ENCODE peak calls at places on chromosomes 16 and 17, in eight cellular contexts. E is MM.1S, F is neural progenitor cell, P is fibroblast of lung, D is hepatocyte, Y is H1, S is GM23338, G is HepG2. X is an unnamed sample. For H3K4me1, the result is how much of the 10 kb centered on the place peaks cover.

GRCh38 chr17:1331708-1332107 is 52.2 kb downstream of the TRARG1 start:
- DNase-seq in E (no peak), F (no peak), P (no peak), D (no peak), Y (no peak), S (no peak), G (no peak), X (no peak)

GRCh38 chr17:33572615-33573014 is 279.5 kb upstream of the ASIC2 start:
- DNase-seq in E (no peak), F (peak), P (no peak), D (peak), Y (no peak), S (no peak), G (no peak), X (peak)

GRCh38 chr16:35599429-35600165 is 2140.2 kb downstream of the TP53TG3F start:
- DNase-seq in E (no peak), F (no peak), P (no peak), D (no peak), Y (no peak), S (no peak), G (no peak), X (no peak)

GRCh38 chr16:56295059-56295673 is 103.9 kb downstream of the GNAO1 start:
- DNase-seq in E (no peak), F (no peak), P (no peak), D (no peak), Y (no peak), S (no peak), G (no peak), X (no peak)

GRCh38 chr16:48318630-48319029 is 66.6 kb downstream of the SIAH1 start:
- DNase-seq in E (peak), F (no peak), P (peak), D (no peak), Y (peak), S (peak), G (no peak), X (no peak)

GRCh38 chr17:80863626-80864025 is 128.0 kb upstream of the CHMP6 start:
- DNase-seq in E (no peak), F (no peak), P (no peak), D (no peak), Y (no peak), S (no peak), G (no peak), X (no peak)

GRCh38 chr16:48384982-48385271 is 286 bp downstream of the SIAH1 start:
- DNase-seq in E (no peak), F (no peak), P (no peak), D (no peak), Y (no peak), S (peak), G (no peak), X (no peak)

GRCh38 chr16:20803192-20803560 is 3.1 kb downstream of the ERI2 start:
- DNase-seq in E (no peak), F (no peak), P (no peak), D (no peak), Y (no peak), S (no peak), G (no peak), X (peak)

GRCh38 chr16:9102943-9103342 is 11.5 kb downstream of the HAPSTR1 start:
- DNase-seq in E (no peak), F (no peak), P (no peak), D (no peak), Y (no peak), S (no peak), G (no peak), X (no peak)

GRCh38 chr17:71180801-71181385 is 939.9 kb upstream of the SOX9 start:
- DNase-seq in E (no peak), F (no peak), P (peak), D (peak), Y (no peak), S (no peak), G (no peak), X (peak)

GRCh38 chr17:6843241-6843890 is 11.8 kb upstream of the TEKT1 start:
- DNase-seq in E (peak), F (peak), P (peak), D (peak), Y (no peak), S (peak), G (peak), X (peak)

GRCh38 chr17:16304832-16305231 is 48.4 kb downstream of the CENPV start:
- DNase-seq in E (no peak), F (peak), P (peak), D (peak), Y (no peak), S (peak), G (peak), X (no peak)

GRCh38 chr16:646679-647172 is 2.4 kb upstream of the WDR90 start:
- DNase-seq in E (no peak), F (no peak), P (no peak), D (no peak), Y (no peak), S (no peak), G (no peak), X (no peak)
- H3K4me1 ChIP-seq in E (under half), F (under half), P (under half), D (half or more), Y (under half), S (under half), G (half or more), X (under half)

GRCh38 chr17:48611681-48612455 is 1.1 kb upstream of the HOXB7 start:
- DNase-seq in E (no peak), F (peak), P (no peak), D (no peak), Y (no peak), S (peak), G (no peak), X (no peak)
- TF ChIP-seq EZH2 in E (no peak), F (peak), P (no peak), D (peak), Y (peak), S (peak), G (no peak), X (peak)

DNA sequence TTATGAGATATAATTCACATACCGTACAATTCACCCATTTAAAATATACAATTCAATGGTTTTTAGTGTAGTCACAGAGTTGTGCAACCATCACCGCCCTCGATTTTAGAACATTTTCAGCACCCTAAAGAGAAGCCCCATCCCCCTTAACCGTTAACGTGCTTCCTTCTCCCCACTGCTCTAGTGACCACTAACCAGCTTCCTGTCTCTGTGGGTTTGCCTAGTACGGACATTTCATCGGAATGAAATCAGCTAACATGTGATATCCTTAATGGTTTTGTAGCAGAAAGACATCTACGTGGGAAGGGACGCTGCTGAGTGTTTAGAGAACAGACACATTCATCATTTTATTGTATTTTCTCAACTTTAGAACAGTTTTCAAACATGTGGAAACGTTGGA is 80.8 kb upstream of the HSBP1 start:
- DNase-seq in E (no peak), F (no peak), P (peak), D (no peak), Y (no peak), S (no peak), G (no peak), X (no peak)
- H3K4me2 ChIP-seq in E (no peak), F (no peak), P (no peak), D (no peak), Y (no peak), S (no peak), G (no peak), X (no peak)

DNA sequence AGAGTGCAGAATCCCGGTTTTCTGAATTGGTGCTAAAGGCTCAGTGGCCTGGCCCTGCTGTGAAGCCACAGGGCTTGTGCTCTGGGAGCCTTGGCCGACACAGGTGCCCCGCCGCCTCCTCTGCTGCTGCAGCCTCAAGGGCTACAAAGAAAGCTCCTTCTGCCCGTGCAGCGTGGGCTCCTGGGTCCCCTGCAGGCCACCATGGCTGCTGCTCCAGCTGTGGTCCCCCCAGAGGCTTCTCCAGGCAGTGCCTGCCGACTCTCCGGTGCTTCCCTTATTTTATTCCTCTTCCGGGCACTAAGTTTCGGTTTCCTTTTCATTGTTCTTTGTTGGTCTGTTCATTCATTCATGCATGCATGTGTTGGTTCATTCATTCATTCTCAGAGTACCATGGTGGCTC is 53.1 kb downstream of the CMIP start:
- DNase-seq in E (no peak), F (no peak), P (no peak), D (no peak), Y (no peak), S (peak), G (no peak), X (no peak)
- H3K4me1 ChIP-seq in E (under half), F (under half), P (under half), D (under half), Y (under half), S (under half), G (under half), X (half or more)

GRCh38 chr17:49966767-49967166 is 2.2 kb upstream of the DLX4 start:
- DNase-seq in E (no peak), F (no peak), P (no peak), D (no peak), Y (no peak), S (no peak), G (no peak), X (no peak)

GRCh38 chr17:49963277-49963625 is 5.7 kb upstream of the DLX4 start:
- DNase-seq in E (no peak), F (peak), P (no peak), D (no peak), Y (no peak), S (peak), G (no peak), X (no peak)

GRCh38 chr17:49965522-49965905 is 3.5 kb upstream of the DLX4 start:
- DNase-seq in E (no peak), F (peak), P (no peak), D (no peak), Y (no peak), S (peak), G (no peak), X (no peak)

GRCh38 chr17:49963626-49964538 is 5.1 kb upstream of the DLX4 start:
- DNase-seq in E (no peak), F (peak), P (peak), D (no peak), Y (no peak), S (peak), G (no peak), X (no peak)

GRCh38 chr17:49964539-49965521 is 4.2 kb upstream of the DLX4 start:
- DNase-seq in E (no peak), F (peak), P (peak), D (no peak), Y (no peak), S (peak), G (no peak), X (no peak)
- TF ChIP-seq EZH2 in E (peak), F (peak), P (peak), D (peak), Y (peak), S (peak), G (peak), X (peak)

DNA sequence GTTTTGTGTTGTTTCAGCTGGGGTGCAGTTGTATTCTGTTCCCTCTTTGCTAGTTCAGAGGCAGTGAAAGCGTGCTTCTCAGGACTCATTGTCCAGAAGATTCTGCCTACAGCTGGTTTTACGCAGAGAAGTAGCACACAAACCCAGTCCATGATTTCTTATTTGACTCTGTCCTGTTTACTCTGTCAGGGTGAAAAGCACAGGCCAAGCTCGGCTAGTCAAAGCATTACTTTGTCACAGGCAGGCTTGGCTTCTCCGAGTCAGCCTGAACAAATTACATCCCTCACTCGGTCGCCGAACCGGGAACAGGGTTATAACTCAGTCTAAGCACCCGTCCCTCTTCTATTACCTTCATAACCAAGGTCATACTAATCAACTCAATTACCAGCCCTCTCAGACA is 435.0 kb downstream of the MAF start:
- DNase-seq in E (no peak), F (no peak), P (no peak), D (no peak), Y (no peak), S (no peak), G (no peak), X (no peak)
- H3K4me2 ChIP-seq in E (no peak), F (no peak), P (no peak), D (no peak), Y (no peak), S (no peak), G (no peak), X (no peak)

GRCh38 chr17:41974031-41974430 is 7.4 kb downstream of the CNP start:
- DNase-seq in E (no peak), F (no peak), P (no peak), D (no peak), Y (no peak), S (no peak), G (no peak), X (no peak)
- H3K4me1 ChIP-seq in E (under half), F (under half), P (under half), D (under half), Y (under half), S (under half), G (under half), X (under half)

DNA sequence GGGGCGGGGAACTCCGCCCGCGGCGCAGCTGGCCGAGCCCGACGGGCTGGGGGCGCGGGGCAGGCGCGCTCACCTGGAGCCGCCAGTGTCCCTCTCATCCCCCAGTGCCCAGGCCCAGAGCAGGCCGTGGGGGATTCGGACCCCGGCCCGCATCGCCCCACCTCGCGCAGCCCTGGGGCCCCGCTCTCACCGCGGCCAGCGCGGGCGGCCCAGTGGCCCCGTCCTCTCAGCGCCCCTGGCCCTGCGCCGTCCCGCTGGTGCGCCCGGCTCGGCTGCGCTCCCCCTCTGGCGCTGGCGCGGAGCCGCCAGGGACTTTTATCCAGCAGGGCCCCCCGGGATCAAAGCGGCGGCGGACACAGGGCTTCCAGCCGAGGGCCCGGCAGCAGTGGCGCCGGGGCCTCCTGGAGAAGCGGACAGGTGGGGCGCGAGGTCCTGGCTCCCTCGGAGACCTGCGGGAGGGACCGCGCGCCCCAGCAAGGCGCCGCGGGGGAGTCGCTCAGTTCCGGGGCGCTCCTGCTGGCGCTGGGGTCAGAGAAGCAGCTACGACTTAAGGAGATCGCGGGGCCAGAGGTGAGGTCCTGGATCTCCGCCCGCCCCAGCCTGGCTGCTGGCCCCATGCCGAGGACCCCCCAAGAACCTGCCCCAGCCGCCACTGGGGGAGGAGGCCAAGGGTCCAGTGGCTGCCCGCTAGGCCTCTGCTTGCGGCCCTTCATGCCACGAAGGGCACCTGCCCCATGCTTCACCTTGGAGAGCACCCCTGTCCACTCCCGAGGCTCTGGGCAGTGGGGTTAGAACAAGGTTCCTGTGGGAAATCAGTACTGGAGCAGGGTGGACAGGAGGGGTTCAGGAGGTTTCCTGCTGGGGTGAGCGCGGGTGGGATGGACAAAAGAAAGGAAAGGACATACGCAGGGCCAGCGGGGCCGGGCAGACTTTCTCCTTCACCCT is 839 bp upstream of the NOTUM start:
- DNase-seq in E (no peak), F (peak), P (no peak), D (no peak), Y (no peak), S (peak), G (no peak), X (no peak)
- TF ChIP-seq EZH2 in E (no peak), F (peak), P (peak), D (peak), Y (peak), S (no peak), G (no peak), X (peak)

GRCh38 chr17:20028436-20028835 is 19.3 kb downstream of the SPECC1 start:
- DNase-seq in E (no peak), F (no peak), P (peak), D (no peak), Y (no peak), S (no peak), G (no peak), X (no peak)
- H3K4me2 ChIP-seq in E (no peak), F (no peak), P (no peak), D (no peak), Y (no peak), S (no peak), G (no peak), X (no peak)

GRCh38 chr17:68292689-68293040 is 1.4 kb downstream of the ARSG start:
- DNase-seq in E (no peak), F (no peak), P (no peak), D (no peak), Y (no peak), S (no peak), G (no peak), X (no peak)
- H3K4me1 ChIP-seq in E (under half), F (under half), P (under half), D (under half), Y (under half), S (half or more), G (half or more), X (under half)